ENCODE peak calls at places on chromosomes 4 and X, in four cellular contexts. One of them, this sample, is unnamed.

GRCh38 chrX:124594017-124594651 is 247.8 kb downstream of the SH2D1A start:
- DNase-seq in COR-L47: no peak
- DNase-seq in CD4-positive, alpha-beta T cell: no peak
- DNase-seq in SIG-M5: no peak
- DNase-seq in this sample: peak; percentile 3

GRCh38 chr4:163164591-163164990 is 2.1 kb downstream of the NAF1 start:
- DNase-seq in SIG-M5: peak; percentile 4
- DNase-seq in COR-L47: no peak
- DNase-seq in CD4-positive, alpha-beta T cell: no peak
- DNase-seq in this sample: no peak

GRCh38 chrX:94662665-94663064 is 988.7 kb downstream of the FAM133A start:
- DNase-seq in SIG-M5: no peak
- DNase-seq in COR-L47: peak; percentile 0
- DNase-seq in CD4-positive, alpha-beta T cell: no peak
- DNase-seq in this sample: no peak

GRCh38 chr4:24510091-24510490 is 74.3 kb downstream of the DHX15 start:
- DNase-seq in CD4-positive, alpha-beta T cell: no peak
- DNase-seq in COR-L47: no peak
- DNase-seq in SIG-M5: no peak
- DNase-seq in this sample: no peak

GRCh38 chr4:1330761-1331590 is 16.0 kb upstream of the UVSSA start:
- DNase-seq in SIG-M5: no peak
- DNase-seq in COR-L47: no peak
- DNase-seq in CD4-positive, alpha-beta T cell: peak; percentile 71
- DNase-seq in this sample: no peak

GRCh38 chr4:86279247-86279960 is 80.4 kb downstream of the MAPK10 start:
- DNase-seq in CD4-positive, alpha-beta T cell: no peak
- DNase-seq in COR-L47: no peak
- DNase-seq in SIG-M5: no peak
- DNase-seq in this sample: no peak

GRCh38 chr4:25081866-25082471 is 51.2 kb upstream of the LGI2 start:
- DNase-seq in SIG-M5: no peak
- DNase-seq in COR-L47: no peak
- DNase-seq in CD4-positive, alpha-beta T cell: no peak
- DNase-seq in this sample: no peak

GRCh38 chr4:55079451-55080173 is 45.8 kb downstream of the KDR start:
- DNase-seq in CD4-positive, alpha-beta T cell: no peak
- DNase-seq in SIG-M5: no peak
- DNase-seq in COR-L47: no peak
- DNase-seq in this sample: no peak

GRCh38 chr4:337932-338758 is 531 bp downstream of the ZNF141 start:
- DNase-seq in SIG-M5: no peak
- DNase-seq in CD4-positive, alpha-beta T cell: peak; percentile 48
- DNase-seq in COR-L47: no peak
- DNase-seq in this sample: peak; percentile 8

GRCh38 chr4:122625156-122625555 is 4.3 kb upstream of the IL21 start:
- DNase-seq in SIG-M5: no peak
- DNase-seq in CD4-positive, alpha-beta T cell: no peak
- DNase-seq in COR-L47: no peak
- DNase-seq in this sample: no peak

GRCh38 chrX:40863671-40864070 is 128.3 kb upstream of the MED14 start:
- DNase-seq in SIG-M5: no peak
- DNase-seq in COR-L47: no peak
- DNase-seq in CD4-positive, alpha-beta T cell: no peak
- DNase-seq in this sample: no peak

GRCh38 chrX:9272166-9272565 is 192.7 kb upstream of the TBL1X start:
- DNase-seq in COR-L47: no peak
- DNase-seq in SIG-M5: no peak
- DNase-seq in CD4-positive, alpha-beta T cell: no peak
- DNase-seq in this sample: no peak

GRCh38 chr4:99293357-99293756 is 2.6 kb upstream of the ADH1A start:
- DNase-seq in SIG-M5: no peak
- DNase-seq in CD4-positive, alpha-beta T cell: no peak
- DNase-seq in COR-L47: no peak
- DNase-seq in this sample: no peak